ENCODE peak calls at places on chromosomes 16 and 17, in five cellular contexts. B, Q, J, V and P are unnamed samples.

GRCh38 chr17:42484304-42484703 is 25.6 kb downstream of the ATP6V0A1 start:
- DNase-seq in B (no peak), Q (no peak), J (peak), V (peak), P (no peak)

GRCh38 chr16:578870-579405 is 9.2 kb downstream of the PIGQ start:
- DNase-seq in B (peak), Q (peak), J (peak), V (no peak), P (peak)

GRCh38 chr16:25126820-25127232 is 15.3 kb downstream of the LCMT1 start:
- DNase-seq in B (no peak), Q (peak), J (peak), V (no peak), P (no peak)

GRCh38 chr17:12985431-12986285 is 32.2 kb downstream of the ELAC2 start:
- DNase-seq in B (no peak), Q (no peak), J (no peak), V (no peak), P (no peak)

GRCh38 chr17:42179911-42180410 is 981 bp downstream of the KCNH4 start:
- DNase-seq in B (no peak), Q (peak), J (peak), V (no peak), P (peak)

GRCh38 chr17:37278247-37278894 is 97.4 kb upstream of the C17orf78 start:
- DNase-seq in B (no peak), Q (no peak), J (no peak), V (no peak), P (no peak)

GRCh38 chr17:28599311-28600184 is 723 bp upstream of the SPAG5 start:
- DNase-seq in B (no peak), Q (peak), J (peak), V (peak), P (no peak)

GRCh38 chr16:83732536-83732935 is 75.2 kb upstream of the HSBP1 start:
- DNase-seq in B (no peak), Q (no peak), J (no peak), V (no peak), P (no peak)

GRCh38 chr17:4365628-4366311 is 705 bp downstream of the UBE2G1 start:
- DNase-seq in B (no peak), Q (peak), J (no peak), V (no peak), P (peak)
- TF ChIP-seq ATF2 in B (no peak), Q (no peak), J (no peak), V (no peak), P (no peak)

GRCh38 chr17:65697661-65698060 is 136.2 kb upstream of the AXIN2 start:
- DNase-seq in B (no peak), Q (no peak), J (no peak), V (no peak), P (no peak)
- TF ChIP-seq ATF2 in B (no peak), Q (no peak), J (no peak), V (no peak), P (no peak)

GRCh38 chr17:57806083-57806830 is 43.6 kb downstream of the MRPS23 start:
- DNase-seq in B (no peak), Q (no peak), J (no peak), V (no peak), P (no peak)

GRCh38 chr17:57801044-57801711 is 48.7 kb downstream of the MRPS23 start:
- DNase-seq in B (no peak), Q (no peak), J (no peak), V (no peak), P (no peak)

GRCh38 chr17:57808882-57809281 is 41.0 kb downstream of the MRPS23 start:
- DNase-seq in B (no peak), Q (no peak), J (no peak), V (no peak), P (no peak)

GRCh38 chr17:57803026-57803425 is 46.8 kb downstream of the MRPS23 start:
- DNase-seq in B (no peak), Q (no peak), J (no peak), V (no peak), P (no peak)
- TF ChIP-seq ATF2 in B (no peak), Q (no peak), J (no peak), V (no peak), P (no peak)

GRCh38 chr17:68199837-68200688 is 47.8 kb upstream of the AMZ2 start:
- DNase-seq in B (no peak), Q (no peak), J (no peak), V (no peak), P (no peak)

GRCh38 chr17:68200689-68201424 is 47.0 kb upstream of the AMZ2 start:
- DNase-seq in B (peak), Q (peak), J (peak), V (no peak), P (peak)

GRCh38 chr17:68197091-68197996 is 50.5 kb upstream of the AMZ2 start:
- DNase-seq in B (no peak), Q (peak), J (no peak), V (no peak), P (peak)

GRCh38 chr17:68197997-68198930 is 49.6 kb upstream of the AMZ2 start:
- DNase-seq in B (no peak), Q (no peak), J (no peak), V (no peak), P (peak)

DNA sequence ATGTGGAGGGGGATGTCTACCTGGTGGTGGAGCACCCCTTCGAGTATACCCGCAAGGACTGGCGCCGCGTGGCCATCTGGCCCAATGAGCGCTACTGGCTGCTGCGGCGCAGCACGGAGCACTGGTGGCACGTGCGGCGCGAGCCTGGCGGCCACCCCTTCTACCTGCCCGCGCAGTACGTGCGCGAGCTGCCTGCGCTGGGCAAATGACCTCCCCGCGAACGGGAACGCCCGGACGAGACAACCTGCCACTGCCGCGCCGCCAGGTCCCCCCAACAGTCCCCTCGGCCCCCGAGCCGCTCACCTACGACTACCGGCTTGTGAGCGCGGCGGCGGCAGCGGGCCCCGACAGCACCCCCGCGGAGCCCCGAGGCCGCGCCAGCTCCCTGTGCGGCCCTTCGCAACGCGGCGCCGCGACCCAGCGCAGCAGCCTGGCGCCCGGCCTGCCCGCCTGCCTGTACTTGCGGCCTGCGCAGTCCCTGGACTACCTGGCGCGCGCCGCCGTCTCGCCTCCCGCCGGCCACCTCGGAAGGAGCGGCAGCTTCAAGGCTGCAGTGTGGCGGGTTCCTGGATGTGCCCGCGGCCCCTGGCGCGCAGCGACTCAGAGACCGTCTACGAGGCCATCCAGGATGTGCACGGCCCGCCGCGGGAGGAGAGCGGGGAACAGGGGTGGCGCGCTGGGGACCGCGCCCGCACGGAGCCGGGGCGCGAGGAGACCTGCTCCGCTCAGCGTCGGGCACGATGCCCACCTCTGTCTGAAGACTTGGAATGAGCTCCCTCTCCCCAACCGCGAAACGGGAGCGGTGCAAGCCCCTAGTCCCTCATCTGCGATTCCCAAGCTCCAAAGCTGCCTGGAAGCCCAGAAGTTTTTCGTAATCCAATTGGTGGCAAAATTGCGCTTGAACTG is 48.7 kb upstream of the AMZ2 start:
- DNase-seq in B (no peak), Q (no peak), J (no peak), V (no peak), P (peak)
- TF ChIP-seq ATF2 in B (no peak), Q (no peak), J (no peak), V (no peak), P (no peak)

GRCh38 chr16:19380316-19380715 is 37.4 kb upstream of the TMC5 start:
- DNase-seq in B (no peak), Q (no peak), J (no peak), V (no peak), P (no peak)

GRCh38 chr16:19382084-19382801 is 35.4 kb upstream of the TMC5 start:
- DNase-seq in B (no peak), Q (no peak), J (peak), V (no peak), P (no peak)

GRCh38 chr16:19384656-19385055 is 33.0 kb upstream of the TMC5 start:
- DNase-seq in B (no peak), Q (no peak), J (no peak), V (no peak), P (no peak)

GRCh38 chr16:19379838-19380237 is 37.8 kb upstream of the TMC5 start:
- DNase-seq in B (no peak), Q (no peak), J (no peak), V (no peak), P (no peak)

DNA sequence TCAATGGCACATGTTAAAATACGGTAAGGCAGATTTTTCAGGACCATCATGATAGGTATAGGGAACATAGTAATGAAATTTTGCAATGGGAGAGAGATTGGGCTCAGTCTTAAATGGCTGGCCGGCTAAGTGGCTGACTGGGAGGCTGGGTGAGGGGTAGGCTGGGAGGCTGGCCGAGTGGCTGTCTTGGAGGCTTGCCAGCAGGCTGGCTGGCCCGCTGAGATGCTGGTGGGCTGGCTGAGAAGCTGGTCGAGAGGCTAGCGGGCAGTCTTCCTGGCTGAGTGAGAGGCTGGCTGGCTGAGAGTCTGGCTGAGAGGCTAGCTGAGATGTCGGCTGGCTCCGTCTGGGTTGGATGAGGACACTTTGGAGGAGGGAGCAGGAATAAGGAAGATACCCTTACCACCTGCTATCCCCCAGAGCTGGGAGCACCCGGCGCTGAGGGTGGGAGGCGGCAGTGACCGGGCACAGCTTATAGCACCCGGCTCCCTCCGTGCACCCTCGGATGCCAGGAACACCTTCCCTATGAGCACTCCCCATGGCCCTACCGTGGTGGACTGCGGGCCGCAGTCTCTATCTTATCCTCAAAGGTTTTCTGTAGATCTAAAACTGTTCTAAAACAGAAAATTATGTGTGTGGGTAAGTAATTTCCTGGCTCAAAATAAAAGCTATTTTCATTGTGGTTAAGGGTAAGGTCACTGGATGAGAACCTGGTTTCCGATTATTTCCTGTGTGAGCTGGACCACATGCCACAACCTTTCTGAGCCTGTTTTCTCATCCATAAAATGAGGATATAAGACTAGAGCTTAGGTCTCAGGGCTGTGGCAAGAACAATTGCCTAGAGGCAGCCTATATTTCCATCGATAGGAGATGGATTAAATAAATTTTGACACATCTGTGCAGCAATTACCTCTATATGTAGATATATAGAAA is 34.5 kb upstream of the TMC5 start:
- DNase-seq in B (no peak), Q (no peak), J (no peak), V (no peak), P (no peak)
- TF ChIP-seq ATF2 in B (no peak), Q (no peak), J (no peak), V (no peak), P (no peak)